ENCODE peak calls at places on chromosomes 4 and X, in seven cellular contexts. Y is colonic mucosa, M is testis, N is astrocyte, P is pancreas, X is GM23338, V is heart left ventricle. Q is an unnamed sample.

GRCh38 chr4:164009435-164009834 is 514.9 kb downstream of the TMA16 start:
- DNase-seq in Y (no peak), M (no peak), N (no peak), P (no peak), X (no peak), V (no peak), Q (no peak)

GRCh38 chrX:22220941-22221340 is 51.8 kb upstream of the CBLL2 start:
- DNase-seq in Y (no peak), M (no peak), N (peak; percentile 72), P (no peak), X (no peak), V (no peak), Q (no peak)

GRCh38 chr4:180794352-180794751 is 1448.8 kb upstream of the TENM3 start:
- DNase-seq in Y (no peak), M (no peak), N (no peak), P (no peak), X (no peak), V (no peak), Q (no peak)

GRCh38 chr4:53098681-53099121 is 236.6 kb downstream of the RASL11B start:
- DNase-seq in Y (no peak), M (no peak), N (peak; percentile 89), P (no peak), X (no peak), V (no peak), Q (no peak)

GRCh38 chr4:20995591-20995990 is 295.3 kb downstream of the PACRGL start:
- DNase-seq in Y (no peak), M (no peak), N (no peak), P (no peak), X (no peak), V (no peak), Q (no peak)

GRCh38 chr4:36304138-36304681 is 22.8 kb downstream of the DTHD1 start:
- DNase-seq in Y (no peak), M (no peak), N (no peak), P (no peak), X (no peak), V (no peak), Q (no peak)

GRCh38 chrX:33138677-33139249 is 72.6 kb downstream of the DMD start:
- DNase-seq in Y (no peak), M (no peak), N (no peak), P (no peak), X (no peak), V (no peak), Q (no peak)

GRCh38 chr4:47615385-47615784 is 130.3 kb downstream of the ATP10D start:
- DNase-seq in Y (no peak), M (no peak), N (peak; percentile 49), P (no peak), X (no peak), V (no peak), Q (no peak)

GRCh38 chr4:17687237-17687857 is 72.9 kb downstream of the MED28 start:
- DNase-seq in Y (no peak), M (no peak), N (peak; percentile 16), P (no peak), X (no peak), V (no peak), Q (no peak)

GRCh38 chr4:17066972-17067371 is 168.5 kb upstream of the LDB2 start:
- DNase-seq in Y (no peak), M (no peak), N (peak; percentile 92), P (no peak), X (no peak), V (no peak), Q (no peak)

GRCh38 chrX:2507904-2508630 is 7.3 kb upstream of the DHRSX start:
- DNase-seq in Y (peak; percentile 49), M (no peak), N (no peak), P (no peak), X (no peak), V (no peak), Q (no peak)

DNA sequence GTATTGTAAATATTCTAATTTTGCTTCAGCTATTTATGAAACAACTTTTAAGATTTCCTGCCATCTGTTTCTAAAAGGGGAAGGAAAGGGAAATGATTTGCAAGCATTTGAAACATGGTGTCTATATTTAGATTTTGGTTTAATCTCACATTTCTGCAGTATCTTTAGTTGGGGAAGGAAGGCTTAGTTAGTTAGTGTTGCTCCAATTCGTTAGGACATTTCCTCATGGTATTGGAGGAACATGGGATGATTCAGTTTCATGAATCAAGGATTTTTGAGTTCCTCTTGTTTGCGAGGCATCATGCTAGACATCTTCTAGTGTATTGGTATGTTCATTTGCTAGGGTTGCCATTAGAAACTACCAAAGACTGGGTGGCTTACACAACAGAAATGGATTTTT is 20.5 kb upstream of the TMEM192 start:
- DNase-seq in Y (no peak), M (no peak), N (no peak), P (no peak), X (no peak), V (no peak), Q (no peak)
- H3K4me1 ChIP-seq in Y (no peaks in the 10 kb centered on the region), M (no peaks in the 10 kb centered on the region), N (no peaks in the 10 kb centered on the region), P (no peaks in the 10 kb centered on the region), X (no peaks in the 10 kb centered on the region), V (no peaks in the 10 kb centered on the region), Q (no peaks in the 10 kb centered on the region)

GRCh38 chr4:133147922-133148689 is 988 bp upstream of the PCDH10 start:
- DNase-seq in Y (no peak), M (peak; percentile 48), N (peak; percentile 70), P (no peak), X (peak; percentile 64), V (no peak), Q (no peak)
- H3K4me3 ChIP-seq in Y (no peak overlapping the region), M (peak overlapping the region; percentile 49), N (peak overlapping the region; percentile 90), P (peak overlapping the region; percentile 3), X (peak overlapping the region; percentile 69), V (peak overlapping the region; percentile 38), Q (peak overlapping the region; percentile 29)

GRCh38 chr4:118992149-118992548 is 103.5 kb downstream of the SYNPO2 start:
- DNase-seq in Y (no peak), M (no peak), N (no peak), P (no peak), X (no peak), V (no peak), Q (no peak)
- H3K4me1 ChIP-seq in Y (no peaks in the 10 kb centered on the region), M (peaks cover 3% of the 10 kb centered on the region), N (peaks cover 13% of the 10 kb centered on the region), P (peaks cover 4% of the 10 kb centered on the region), X (peaks cover 11% of the 10 kb centered on the region), V (peaks cover 16% of the 10 kb centered on the region), Q (peaks cover 65% of the 10 kb centered on the region)

DNA sequence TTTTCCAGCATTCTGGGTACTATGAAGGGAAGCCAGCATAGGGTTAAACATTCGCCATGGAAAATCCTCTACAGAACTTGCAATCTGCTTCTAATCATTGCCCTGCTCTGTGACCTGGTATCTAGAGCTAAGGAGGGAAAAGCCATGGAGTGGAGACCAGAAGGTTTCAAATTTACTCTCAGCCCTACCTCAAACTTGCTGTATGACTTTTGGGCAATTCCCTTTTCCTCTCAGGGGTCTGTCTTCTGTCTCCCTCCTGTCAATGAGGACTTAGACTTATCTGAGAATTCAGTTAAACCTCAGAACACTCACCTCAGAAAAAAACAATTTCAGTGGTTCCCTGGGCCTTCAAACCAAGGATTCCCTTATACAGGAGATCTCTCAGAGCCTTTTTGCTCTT is 29.1 kb downstream of the ARHGEF9 start:
- DNase-seq in Y (no peak), M (no peak), N (no peak), P (no peak), X (no peak), V (no peak), Q (no peak)
- H3K4me3 ChIP-seq in Y (no peak overlapping the region), M (no peak overlapping the region), N (peak overlapping the region; percentile 34), P (no peak overlapping the region), X (peak overlapping the region; percentile 38), V (no peak overlapping the region), Q (peak overlapping the region; percentile 71)

DNA sequence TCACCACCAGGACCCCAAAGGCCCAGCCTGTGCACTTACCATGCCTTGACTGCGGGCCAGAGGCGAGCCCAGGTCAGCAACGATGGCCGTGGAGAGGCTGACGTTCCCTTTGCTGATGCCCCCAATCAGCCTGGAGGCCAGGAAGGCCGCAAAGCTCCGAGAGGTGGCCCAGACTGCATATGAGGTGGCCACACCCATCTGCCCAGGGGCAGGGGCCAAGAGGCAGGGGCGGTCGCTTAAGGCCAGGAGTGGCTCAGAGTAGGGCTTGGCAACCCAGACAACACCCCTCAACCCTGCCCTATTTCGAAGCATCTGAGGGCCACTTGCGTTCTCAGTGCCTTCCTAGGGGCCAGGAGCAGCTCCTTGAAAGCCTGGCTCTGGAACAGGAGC is 30.6 kb downstream of the NOP14 start:
- DNase-seq in Y (no peak), M (no peak), N (no peak), P (peak; percentile 20), X (no peak), V (no peak), Q (no peak)
- H3K4me1 ChIP-seq in Y (peaks cover 17% of the 10 kb centered on the region), M (peaks cover 12% of the 10 kb centered on the region), N (peaks cover 43% of the 10 kb centered on the region), P (peaks cover 24% of the 10 kb centered on the region), X (peaks cover 4% of the 10 kb centered on the region), V (peaks cover 30% of the 10 kb centered on the region), Q (peaks cover 33% of the 10 kb centered on the region)

GRCh38 chr4:384311-385010 is 46.8 kb downstream of the ZNF141 start:
- DNase-seq in Y (no peak), M (no peak), N (no peak), P (no peak), X (no peak), V (no peak), Q (no peak)

GRCh38 chr4:386708-387105 is 49.1 kb downstream of the ZNF141 start:
- DNase-seq in Y (no peak), M (peak; percentile 20), N (no peak), P (no peak), X (peak; percentile 34), V (no peak), Q (no peak)

DNA sequence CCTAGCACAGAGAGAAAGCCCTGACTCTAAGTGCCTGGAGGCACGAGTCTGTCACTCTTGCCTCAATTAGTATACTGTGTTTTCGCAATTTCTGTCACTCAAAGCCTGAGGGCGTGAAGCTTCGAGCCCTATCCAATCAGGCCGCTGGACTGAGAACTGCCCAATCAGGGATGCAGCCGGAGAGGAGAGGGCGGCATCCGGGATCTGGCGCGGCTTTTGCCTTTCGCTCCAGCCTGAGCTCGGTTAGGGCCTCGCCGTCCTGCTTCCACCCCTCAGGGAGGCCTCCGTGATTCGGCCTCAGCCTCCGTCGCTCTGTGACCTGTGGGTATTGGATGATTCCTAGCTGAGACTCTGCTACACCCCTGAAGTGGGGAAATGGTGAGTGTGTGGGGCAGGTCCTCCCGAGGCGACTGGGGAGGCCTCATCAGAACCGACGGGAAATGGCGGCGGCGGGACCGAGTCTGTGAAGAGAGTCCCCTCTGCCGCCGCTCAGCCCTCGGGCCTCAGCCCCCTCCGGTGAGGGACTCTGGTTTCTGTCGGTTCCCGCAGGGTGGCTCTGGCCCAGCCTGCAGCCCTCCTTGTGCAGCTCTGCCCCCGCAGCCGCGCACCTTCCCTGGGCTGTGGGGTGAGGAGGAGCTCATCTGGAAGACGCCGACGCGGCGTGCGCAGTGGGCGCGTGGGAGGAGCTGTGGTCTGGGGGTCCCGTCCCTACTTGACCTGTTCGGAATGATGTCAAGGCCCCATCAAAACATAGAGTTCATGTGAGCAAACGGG is 48.5 kb downstream of the ZNF141 start:
- DNase-seq in Y (no peak), M (peak; percentile 83), N (no peak), P (no peak), X (peak; percentile 97), V (no peak), Q (no peak)
- H3K4me3 ChIP-seq in Y (no peak overlapping the region), M (peak overlapping the region; percentile 63), N (no peak overlapping the region), P (no peak overlapping the region), X (peak overlapping the region; percentile 90), V (no peak overlapping the region), Q (no peak overlapping the region)

DNA sequence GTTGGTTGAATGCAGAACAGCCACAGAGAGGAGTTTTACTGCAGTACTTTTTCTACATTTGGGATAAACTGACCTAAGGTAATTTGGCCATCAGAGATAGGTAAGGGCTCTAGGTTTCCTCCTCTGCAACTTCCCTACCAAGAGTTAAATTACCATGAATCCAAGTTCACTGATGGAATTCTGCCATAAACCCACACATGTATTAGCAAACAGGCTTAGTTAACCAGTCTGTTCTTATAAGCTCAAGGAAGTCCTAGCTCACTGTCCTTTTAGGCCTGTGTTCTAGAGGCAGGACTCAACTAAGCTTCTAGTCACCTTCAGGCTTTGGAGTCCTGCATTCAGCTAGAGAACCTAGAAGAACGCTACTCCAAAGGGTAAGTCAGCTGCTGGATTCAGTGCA is 4.0 kb downstream of the FAM114A1 start:
- DNase-seq in Y (no peak), M (no peak), N (no peak), P (no peak), X (no peak), V (no peak), Q (no peak)
- H3K4me1 ChIP-seq in Y (peaks cover 5% of the 10 kb centered on the region), M (peaks cover 35% of the 10 kb centered on the region), N (peaks cover 45% of the 10 kb centered on the region), P (peaks cover 32% of the 10 kb centered on the region), X (peaks cover 12% of the 10 kb centered on the region), V (no peaks in the 10 kb centered on the region), Q (peaks cover 9% of the 10 kb centered on the region)

Q was measured in esophagus squamous epithelium.